ENCODE peak calls at places on chromosomes 12 and 14, in four cellular contexts. S, A, N and Q are unnamed samples.
A peak's percentile ranks its signal among the peaks of the same experiment; 100 is the strongest.

GRCh38 chr14:77071938-77072388 is 26.1 kb upstream of the CIPC start:
- DNase-seq in N (no peak), A (no peak), S (no peak), Q (no peak)

GRCh38 chr12:107415834-107416233 is 269.8 kb upstream of the PWP1 start:
- DNase-seq in N (no peak), S (no peak), A (no peak), Q (no peak)

GRCh38 chr12:44696542-44696941 is 179.6 kb downstream of the NELL2 start:
- DNase-seq in A (no peak), S (no peak), N (no peak), Q (no peak)

GRCh38 chr14:32932921-32933622 is 5.6 kb upstream of the NPAS3 start:
- DNase-seq in A (peak; percentile 45), N (peak; percentile 45), S (no peak), Q (no peak)

GRCh38 chr12:50333441-50333840 is 50.1 kb upstream of the LIMA1 start:
- DNase-seq in N (no peak), A (no peak), S (no peak), Q (no peak)

GRCh38 chr12:27657296-27657695 is 39.0 kb upstream of the REP15 start:
- DNase-seq in S (no peak), A (no peak), N (no peak), Q (no peak)

GRCh38 chr12:115109863-115110262 is 425.9 kb upstream of the TBX3 start:
- DNase-seq in A (no peak), S (no peak), N (no peak), Q (no peak)

GRCh38 chr14:79735121-79735520 is 476.2 kb downstream of the DIO2 start:
- DNase-seq in S (no peak), A (no peak), N (no peak), Q (no peak)

GRCh38 chr12:17527021-17527420 is 563.0 kb downstream of the RERGL start:
- DNase-seq in A (no peak), S (no peak), N (no peak), Q (no peak)